ENCODE peak calls at places on chromosomes 6 and 20, in four cellular contexts. E, L, N and W are unnamed samples.

GRCh38 chr6:28311139-28311823 is 24.7 kb downstream of the ZSCAN31 start:
- DNase-seq in E (no peak), N (no peak), L (no peak), W (no peak)

GRCh38 chr6:131747821-131748353 is 37.1 kb upstream of the CTAGE9 start:
- DNase-seq in L (no peak), E (no peak), N (no peak), W (no peak)

GRCh38 chr20:31860431-31861345 is 9.6 kb downstream of the DUSP15 start:
- DNase-seq in L (no peak), N (peak), E (peak), W (no peak)

GRCh38 chr6:167733740-167734661 is 92.7 kb upstream of the AFDN start:
- DNase-seq in E (no peak), N (no peak), L (no peak), W (no peak)

GRCh38 chr6:39062014-39062740 is 13.6 kb downstream of the GLP1R start:
- DNase-seq in L (no peak), N (peak), E (no peak), W (no peak)

GRCh38 chr6:77313595-77313994 is 149.7 kb downstream of the HTR1B start:
- DNase-seq in L (no peak), E (no peak), N (no peak), W (no peak)

GRCh38 chr6:163226836-163227485 is 187.6 kb upstream of the QKI start:
- DNase-seq in E (peak), L (no peak), N (no peak), W (no peak)

GRCh38 chr6:87660226-87660886 is 41.7 kb downstream of the AKIRIN2 start:
- DNase-seq in L (no peak), N (no peak), E (peak), W (no peak)

GRCh38 chr6:145214570-145214969 is 520.8 kb downstream of the EPM2A start:
- DNase-seq in L (no peak), N (peak), E (peak), W (no peak)

GRCh38 chr6:39228111-39228971 is 934 bp downstream of the KCNK5 start:
- DNase-seq in N (no peak), E (no peak), L (no peak), W (no peak)

GRCh38 chr20:8218861-8219260 is 86.8 kb downstream of the PLCB1 start:
- DNase-seq in E (peak), L (no peak), N (no peak), W (no peak)

GRCh38 chr20:23415958-23416583 is 5.2 kb downstream of the NAPB start:
- DNase-seq in L (no peak), E (no peak), N (no peak), W (no peak)

GRCh38 chr20:1324598-1325172 is 4.3 kb downstream of the SDCBP2 start:
- DNase-seq in E (peak), N (no peak), L (no peak), W (no peak)

GRCh38 chr20:53929974-53930650 is 140.3 kb downstream of the BCAS1 start:
- DNase-seq in N (no peak), L (no peak), E (no peak), W (no peak)

GRCh38 chr6:24798740-24799540 is at the start of gene ARMH2:
- DNase-seq in L (no peak), E (no peak), N (no peak), W (no peak)

GRCh38 chr6:107668826-107669474 is 155.2 kb downstream of the SCML4 start:
- DNase-seq in N (no peak), L (no peak), E (no peak), W (no peak)

GRCh38 chr6:26571592-26572296 is 25.0 kb upstream of the ABT1 start:
- DNase-seq in E (peak), N (peak), L (peak), W (peak)

GRCh38 chr20:51463560-51463959 is 79.0 kb downstream of the NFATC2 start:
- DNase-seq in E (no peak), N (no peak), L (no peak), W (no peak)

GRCh38 chr20:43910564-43910963 is 4.1 kb upstream of the TOX2 start:
- DNase-seq in L (no peak), N (no peak), E (no peak), W (no peak)

GRCh38 chr6:8110725-8111124 is 8.4 kb upstream of the EEF1E1 start:
- DNase-seq in L (no peak), N (no peak), E (no peak), W (no peak)

GRCh38 chr20:62501801-62502495 is 26.2 kb upstream of the GATA5 start:
- DNase-seq in N (no peak), L (peak), E (peak), W (no peak)

GRCh38 chr6:56913276-56914138 is 41.4 kb upstream of the BEND6 start:
- DNase-seq in E (no peak), L (no peak), N (no peak), W (no peak)